ENCODE peak calls at places on chromosomes 13 and 19, in seven cellular contexts. G is dorsolateral prefrontal cortex, H is thoracic aorta, D is BE2C, U is cardiac muscle cell, V is sigmoid colon, O is tibial artery. J is an unnamed sample.

GRCh38 chr19:1487576-1488281 is 2.4 kb downstream of the PCSK4 start:
- DNase-seq in G (no peak), H (no peak), D (no peak), U (no peak), V (no peak), O (no peak), J (no peak)

GRCh38 chr13:40974460-40975407 is 44.4 kb downstream of the ELF1 start:
- DNase-seq in G (no peak), H (no peak), D (peak), U (peak), V (no peak), O (no peak), J (peak)

GRCh38 chr13:94712812-94713555 is 639 bp upstream of the SOX21 start:
- DNase-seq in G (no peak), H (no peak), D (peak), U (peak), V (peak), O (no peak), J (peak)

GRCh38 chr19:50820549-50821247 is 2.9 kb downstream of the KLK1 start:
- DNase-seq in G (no peak), H (no peak), D (peak), U (no peak), V (no peak), O (no peak), J (no peak)

GRCh38 chr19:27806471-27807070 is 1406.4 kb downstream of the UQCRFS1 start:
- DNase-seq in G (no peak), H (no peak), D (no peak), U (no peak), V (no peak), O (no peak), J (no peak)

GRCh38 chr13:42392706-42393572 is 121.0 kb downstream of the AKAP11 start:
- DNase-seq in G (no peak), H (no peak), D (no peak), U (no peak), V (no peak), O (no peak), J (no peak)

GRCh38 chr13:109412232-109412935 is 374.0 kb downstream of the IRS2 start:
- DNase-seq in G (peak), H (no peak), D (peak), U (peak), V (no peak), O (no peak), J (peak)

GRCh38 chr13:32940601-32941000 is 75.6 kb upstream of the KL start:
- DNase-seq in G (no peak), H (no peak), D (peak), U (peak), V (no peak), O (no peak), J (no peak)

GRCh38 chr19:2557093-2557440 is 81.1 kb downstream of the GADD45B start:
- DNase-seq in G (no peak), H (no peak), D (no peak), U (no peak), V (peak), O (peak), J (no peak)

GRCh38 chr13:92574499-92574898 is 652.1 kb upstream of the GPC6 start:
- DNase-seq in G (no peak), H (no peak), D (no peak), U (no peak), V (no peak), O (no peak), J (no peak)

GRCh38 chr13:20065516-20065915 is 95.3 kb downstream of the GJA3 start:
- DNase-seq in G (no peak), H (no peak), D (no peak), U (no peak), V (no peak), O (no peak), J (no peak)

GRCh38 chr13:45518525-45519235 is 53.9 kb downstream of the COG3 start:
- DNase-seq in G (no peak), H (no peak), D (no peak), U (no peak), V (no peak), O (no peak), J (peak)

GRCh38 chr19:8663920-8664670 is 33.7 kb downstream of the NFILZ start:
- DNase-seq in G (no peak), H (no peak), D (no peak), U (no peak), V (no peak), O (no peak), J (no peak)

GRCh38 chr13:31545616-31546015 is 193.7 kb upstream of the RXFP2 start:
- DNase-seq in G (no peak), H (no peak), D (no peak), U (no peak), V (no peak), O (no peak), J (peak)

GRCh38 chr19:13959962-13960862 is 7.9 kb downstream of the DCAF15 start:
- DNase-seq in G (no peak), H (no peak), D (no peak), U (no peak), V (no peak), O (no peak), J (no peak)

GRCh38 chr19:4556574-4557185 is 2.8 kb downstream of the SEMA6B start:
- DNase-seq in G (no peak), H (no peak), D (peak), U (peak), V (no peak), O (no peak), J (peak)

GRCh38 chr19:41701401-41702075 is 6.9 kb upstream of the CEACAM5 start:
- DNase-seq in G (no peak), H (no peak), D (no peak), U (no peak), V (peak), O (no peak), J (no peak)

GRCh38 chr13:35964764-35965163 is 166.4 kb downstream of the DCLK1 start:
- DNase-seq in G (no peak), H (no peak), D (no peak), U (no peak), V (no peak), O (no peak), J (peak)

GRCh38 chr19:31402529-31402928 is 53.3 kb upstream of the TSHZ3 start:
- DNase-seq in G (no peak), H (no peak), D (no peak), U (no peak), V (no peak), O (no peak), J (no peak)